ENCODE peak calls at places on chromosomes 16 and 17, in four cellular contexts. Z, A, M and Y are unnamed samples.

GRCh38 chr17:48634446-48635208 is 8.5 kb upstream of the HOXB9 start:
- DNase-seq in Z (no peak), A (no peak), M (no peak), Y (no peak)

GRCh38 chr17:82419471-82419995 is 1.1 kb upstream of the OGFOD3 start:
- DNase-seq in Z (no peak), A (no peak), M (no peak), Y (peak)

GRCh38 chr17:19384723-19385391 is 2.1 kb downstream of the MFAP4 start:
- DNase-seq in Z (no peak), A (no peak), M (no peak), Y (peak)

GRCh38 chr16:1763521-1764511 is 7.5 kb downstream of the NME3 start:
- DNase-seq in Z (no peak), A (no peak), M (no peak), Y (peak)

GRCh38 chr17:62644487-62645173 is 17.2 kb downstream of the MRC2 start:
- DNase-seq in Z (no peak), A (peak), M (no peak), Y (peak)

GRCh38 chr16:11009027-11009755 is 64.8 kb downstream of the CLEC16A start:
- DNase-seq in Z (no peak), A (no peak), M (no peak), Y (no peak)

GRCh38 chr17:76528528-76529223 is 8.8 kb downstream of the CYGB start:
- DNase-seq in Z (no peak), A (no peak), M (no peak), Y (peak)

GRCh38 chr16:50244504-50245416 is 21.6 kb upstream of the ADCY7 start:
- DNase-seq in Z (no peak), A (no peak), M (no peak), Y (no peak)

GRCh38 chr17:41697122-41697962 is 8.7 kb downstream of the EIF1 start:
- DNase-seq in Z (no peak), A (no peak), M (no peak), Y (no peak)

GRCh38 chr16:49739381-49739780 is 116.5 kb downstream of the ZNF423 start:
- DNase-seq in Z (peak), A (no peak), M (no peak), Y (peak)

GRCh38 chr17:76811834-76812233 is 56.4 kb upstream of the MGAT5B start:
- DNase-seq in Z (no peak), A (no peak), M (no peak), Y (no peak)

GRCh38 chr16:11327277-11328171 is 17.7 kb upstream of the RMI2 start:
- DNase-seq in Z (no peak), A (no peak), M (no peak), Y (no peak)

GRCh38 chr17:44159519-44160210 is 10.8 kb upstream of the ASB16 start:
- DNase-seq in Z (no peak), A (no peak), M (no peak), Y (peak)

GRCh38 chr16:61576476-61576875 is 459.8 kb downstream of the CDH8 start:
- DNase-seq in Z (no peak), A (no peak), M (no peak), Y (no peak)

GRCh38 chr17:75521951-75522727 is 3.4 kb upstream of the LLGL2 start:
- DNase-seq in Z (no peak), A (no peak), M (no peak), Y (no peak)

GRCh38 chr16:29985271-29985811 is 10.1 kb downstream of the HIRIP3 start:
- DNase-seq in Z (no peak), A (no peak), M (no peak), Y (no peak)

GRCh38 chr17:40068129-40068581 is 5.4 kb downstream of the THRA start:
- DNase-seq in Z (no peak), A (no peak), M (no peak), Y (no peak)

GRCh38 chr16:11406177-11406560 is 60.9 kb downstream of the RMI2 start:
- DNase-seq in Z (no peak), A (no peak), M (no peak), Y (no peak)

GRCh38 chr16:85462405-85463227 is 150.5 kb upstream of the GSE1 start:
- DNase-seq in Z (no peak), A (no peak), M (no peak), Y (peak)

GRCh38 chr16:88069397-88070168 is 118.3 kb downstream of the BANP start:
- DNase-seq in Z (no peak), A (no peak), M (no peak), Y (no peak)

GRCh38 chr16:69941251-69942098 is 9.7 kb upstream of the CLEC18A start:
- DNase-seq in Z (no peak), A (no peak), M (no peak), Y (no peak)

GRCh38 chr16:30355144-30355953 is at the start of gene CD2BP2:
- DNase-seq in Z (peak), A (peak), M (peak), Y (peak)

GRCh38 chr17:56861899-56862298 is 27.9 kb downstream of the DGKE start:
- DNase-seq in Z (no peak), A (no peak), M (no peak), Y (no peak)

GRCh38 chr17:49146620-49147306 is 14.2 kb downstream of the B4GALNT2 start:
- DNase-seq in Z (peak), A (peak), M (peak), Y (no peak)

GRCh38 chr17:35291802-35292201 is 48.9 kb downstream of the SLFN5 start:
- DNase-seq in Z (no peak), A (no peak), M (no peak), Y (no peak)

GRCh38 chr17:2361361-2361760 is 24.1 kb downstream of the SGSM2 start:
- DNase-seq in Z (no peak), A (no peak), M (no peak), Y (no peak)

GRCh38 chr16:59148312-59148711 is 414.2 kb upstream of the GOT2 start:
- DNase-seq in Z (no peak), A (no peak), M (no peak), Y (no peak)

GRCh38 chr17:51128089-51128488 is 7.4 kb upstream of the SPAG9 start:
- DNase-seq in Z (peak), A (no peak), M (no peak), Y (peak)

GRCh38 chr17:27400991-27401390 is 55.3 kb upstream of the KSR1 start:
- DNase-seq in Z (no peak), A (no peak), M (no peak), Y (no peak)

GRCh38 chr17:48102700-48103378 is 1.6 kb upstream of the CBX1 start:
- DNase-seq in Z (no peak), A (peak), M (no peak), Y (no peak)

GRCh38 chr17:50847566-50847965 is 12.2 kb downstream of the WFIKKN2 start:
- DNase-seq in Z (no peak), A (no peak), M (no peak), Y (no peak)

GRCh38 chr17:55543709-55544108 is 32.5 kb upstream of the SMIM36 start:
- DNase-seq in Z (no peak), A (no peak), M (no peak), Y (no peak)

DNA sequence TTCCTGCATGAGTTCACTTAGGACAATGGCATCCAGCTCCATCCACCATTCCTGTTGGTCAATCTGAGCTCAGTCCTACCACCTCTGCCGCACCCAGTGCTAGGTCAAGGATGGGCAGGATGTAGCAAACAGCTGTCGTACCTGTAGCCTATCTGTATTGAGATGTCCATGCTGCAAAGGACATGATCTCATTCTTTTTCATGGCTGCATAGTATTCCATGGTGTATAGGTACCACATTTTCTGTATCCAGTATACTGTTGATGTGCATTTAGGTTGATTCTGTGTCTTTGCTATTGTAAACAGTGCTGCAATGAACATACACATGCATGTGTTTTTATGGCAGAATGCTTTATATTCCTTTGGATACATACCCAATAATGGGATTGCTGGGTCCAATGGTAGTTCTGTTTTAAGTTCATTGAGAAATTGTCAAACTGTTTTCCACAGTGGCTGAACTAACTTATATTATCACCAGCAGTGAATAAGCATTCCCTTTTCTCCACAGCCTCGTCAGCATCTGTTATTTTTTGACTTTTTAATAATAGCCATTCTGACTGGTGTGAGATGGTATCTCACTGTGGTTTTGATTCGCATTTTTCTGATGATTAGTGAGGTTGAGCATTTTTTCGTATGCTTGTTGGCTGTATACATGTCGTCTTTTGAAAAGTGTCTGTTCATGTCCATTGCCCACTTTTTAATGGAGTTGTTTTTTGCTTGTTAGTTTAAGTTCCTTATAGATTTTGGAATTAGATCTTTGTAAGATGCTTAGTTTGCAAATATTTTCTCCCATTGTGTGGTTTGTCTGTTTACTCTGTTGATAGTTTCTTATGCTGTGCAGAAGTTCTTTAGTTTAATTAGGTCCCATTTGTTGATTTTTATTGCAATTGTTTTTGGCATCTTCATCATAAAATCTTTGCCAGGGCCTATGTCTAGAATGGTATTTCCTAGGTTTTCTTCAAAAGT is 7.2 kb upstream of the MRTFB start:
- DNase-seq in Z (no peak), A (no peak), M (no peak), Y (no peak)
- TF ChIP-seq TCF7L2 in Z (no peak), A (no peak), M (no peak), Y (no peak)

GRCh38 chr16:68072038-68072695 is 13.0 kb upstream of the NFATC3 start:
- DNase-seq in Z (no peak), A (no peak), M (no peak), Y (peak)
- TF ChIP-seq REST in Z (no peak), A (no peak), M (no peak), Y (no peak)

DNA sequence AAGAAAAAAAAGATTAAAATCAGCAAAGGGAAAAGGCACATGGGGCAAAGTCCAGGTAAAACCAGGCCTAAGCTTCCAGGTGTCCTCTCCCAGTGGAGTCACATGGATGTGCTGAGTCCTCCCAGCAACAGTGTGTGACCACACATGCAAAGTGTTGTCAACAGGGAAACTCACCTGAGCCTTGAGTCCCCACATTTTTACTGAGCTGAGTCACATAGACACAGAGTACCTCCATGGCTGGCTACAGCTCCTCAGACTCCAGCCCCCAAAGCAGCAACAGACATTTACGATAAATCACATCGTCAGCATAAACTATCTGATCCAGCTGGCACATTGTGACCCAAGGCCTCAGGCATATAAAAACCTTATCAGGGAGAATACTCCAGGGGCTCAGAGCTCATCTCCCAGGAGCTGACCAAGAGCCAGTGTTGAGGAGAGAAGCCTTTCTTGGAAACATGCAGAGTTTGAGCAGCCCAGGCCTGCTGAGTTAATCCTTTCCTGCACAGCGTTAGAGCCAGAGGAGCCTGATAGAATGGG is 20.5 kb downstream of the ERCC4 start:
- DNase-seq in Z (no peak), A (peak), M (no peak), Y (no peak)
- TF ChIP-seq TCF7L2 in Z (no peak), A (no peak), M (no peak), Y (no peak)

GRCh38 chr17:22138861-22139469 is 446.6 kb downstream of the KCNJ18 start:
- DNase-seq in Z (no peak), A (no peak), M (no peak), Y (no peak)

GRCh38 chr17:22145605-22146178 is 453.4 kb downstream of the KCNJ18 start:
- DNase-seq in Z (no peak), A (no peak), M (no peak), Y (peak)

DNA sequence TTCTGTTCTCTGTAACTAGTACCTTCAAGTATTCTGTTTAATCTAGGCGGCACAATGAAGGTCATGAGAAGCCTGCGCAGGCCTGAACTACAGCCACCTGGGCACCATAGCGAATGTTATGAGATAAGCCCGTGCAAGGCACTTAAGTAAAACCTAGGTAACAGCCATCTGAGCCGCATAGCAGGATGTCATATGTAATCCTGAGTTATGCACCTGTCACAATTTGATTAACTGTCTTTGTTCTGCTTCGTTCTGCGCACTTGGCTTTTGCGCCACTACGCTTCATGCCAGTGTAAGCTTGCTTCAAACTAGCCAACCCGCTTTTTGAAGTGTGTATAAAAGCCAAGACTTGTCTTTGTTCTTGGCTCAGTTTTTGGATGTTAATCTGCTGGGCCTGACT is 449.8 kb downstream of the KCNJ18 start:
- DNase-seq in Z (no peak), A (no peak), M (no peak), Y (peak)
- TF ChIP-seq REST in Z (no peak), A (no peak), M (no peak), Y (no peak)